ENCODE peak calls at places on chromosomes 5 and 9, in six cellular contexts. U is breast epithelium, V is A549, P is adrenal gland, X is ovary, W is K562. O is an unnamed sample.
A peak's percentile ranks its signal among the peaks of the same experiment; 100 is the strongest.

GRCh38 chr5:91245074-91245452 is 138.1 kb downstream of the ARRDC3 start:
- DNase-seq in U (no peak), V (no peak), P (no peak), X (no peak), W (no peak), O (no peak)

GRCh38 chr9:135156525-135157510 is 69.3 kb downstream of the OLFM1 start:
- DNase-seq in U (no peak), V (peak; percentile 33), P (peak; percentile 58), X (peak; percentile 25), W (peak; percentile 73), O (peak; percentile 53)

GRCh38 chr5:143582176-143582575 is 178.7 kb upstream of the NR3C1 start:
- DNase-seq in U (no peak), V (no peak), P (no peak), X (no peak), W (no peak), O (no peak)

GRCh38 chr5:152505442-152506042 is 100.5 kb upstream of the NMUR2 start:
- DNase-seq in U (no peak), V (peak; percentile 20), P (peak; percentile 42), X (peak; percentile 29), W (peak; percentile 9), O (peak; percentile 44)

GRCh38 chr5:90293931-90294330 is 115.6 kb downstream of the CETN3 start:
- DNase-seq in U (no peak), V (no peak), P (no peak), X (no peak), W (no peak), O (no peak)

GRCh38 chr5:73312872-73313510 is 135.6 kb downstream of the FOXD1 start:
- DNase-seq in U (no peak), V (no peak), P (no peak), X (no peak), W (no peak), O (no peak)

GRCh38 chr9:33143241-33143642 is 23.9 kb downstream of the B4GALT1 start:
- DNase-seq in U (no peak), V (no peak), P (peak; percentile 16), X (no peak), W (no peak), O (peak; percentile 15)

GRCh38 chr5:134240421-134240962 is 14.6 kb upstream of the PPP2CA start:
- DNase-seq in U (no peak), V (no peak), P (peak; percentile 35), X (no peak), W (no peak), O (no peak)

GRCh38 chr5:10913846-10914245 is 152.8 kb upstream of the DAP start:
- DNase-seq in U (no peak), V (peak; percentile 15), P (peak; percentile 79), X (no peak), W (peak; percentile 20), O (peak; percentile 76)

GRCh38 chr5:14190194-14191164 is 47.3 kb downstream of the TRIO start:
- DNase-seq in U (no peak), V (peak; percentile 85), P (peak; percentile 74), X (no peak), W (no peak), O (no peak)

GRCh38 chr9:127163409-127163808 is 41.0 kb upstream of the ANGPTL2 start:
- DNase-seq in U (no peak), V (no peak), P (peak; percentile 57), X (peak; percentile 20), W (no peak), O (no peak)

GRCh38 chr5:114038756-114039155 is 323.1 kb upstream of the KCNN2 start:
- DNase-seq in U (no peak), V (no peak), P (no peak), X (no peak), W (no peak), O (no peak)

GRCh38 chr5:177982072-177982727 is 13.8 kb downstream of the PROP1 start:
- DNase-seq in U (no peak), V (peak; percentile 40), P (no peak), X (no peak), W (no peak), O (peak; percentile 54)

GRCh38 chr9:1051286-1052118 is 1.3 kb downstream of the DMRT2 start:
- DNase-seq in U (no peak), V (peak; percentile 31), P (no peak), X (no peak), W (no peak), O (no peak)

GRCh38 chr5:37850128-37850865 is 10.5 kb upstream of the GDNF start:
- DNase-seq in U (no peak), V (no peak), P (no peak), X (no peak), W (no peak), O (no peak)

GRCh38 chr5:127858116-127858784 is 155.1 kb downstream of the CCDC192 start:
- DNase-seq in U (no peak), V (no peak), P (no peak), X (no peak), W (no peak), O (no peak)

GRCh38 chr5:65307088-65307487 is 174.6 kb downstream of the ADAMTS6 start:
- DNase-seq in U (no peak), V (no peak), P (no peak), X (no peak), W (no peak), O (no peak)

GRCh38 chr5:149936044-149936699 is 8.4 kb downstream of the PDE6A start:
- DNase-seq in U (no peak), V (no peak), P (no peak), X (no peak), W (no peak), O (no peak)

GRCh38 chr9:127074561-127075548 is 47.6 kb downstream of the ANGPTL2 start:
- DNase-seq in U (no peak), V (no peak), P (no peak), X (no peak), W (no peak), O (no peak)

GRCh38 chr5:142017832-142018427 is 5.1 kb upstream of the GNPDA1 start:
- DNase-seq in U (no peak), V (no peak), P (no peak), X (no peak), W (no peak), O (no peak)

GRCh38 chr5:160188151-160188967 is 40.9 kb upstream of the FABP6 start:
- DNase-seq in U (no peak), V (peak; percentile 31), P (peak; percentile 82), X (peak; percentile 77), W (peak; percentile 69), O (peak; percentile 36)

GRCh38 chr9:134371731-134372130 is 45.5 kb downstream of the RXRA start:
- DNase-seq in U (peak; percentile 55), V (no peak), P (peak; percentile 69), X (no peak), W (no peak), O (no peak)

GRCh38 chr9:131500377-131500776 is 2.3 kb upstream of the POMT1 start:
- DNase-seq in U (no peak), V (no peak), P (no peak), X (no peak), W (no peak), O (no peak)
- TF ChIP-seq POLR2A in U (no peak), V (no peak), P (no peak), X (no peak), W (no peak), O (no peak)

GRCh38 chr9:124769451-124770358 is 1.4 kb downstream of the NR6A1 start:
- DNase-seq in U (no peak), V (peak; percentile 28), P (peak; percentile 34), X (no peak), W (peak; percentile 48), O (peak; percentile 60)
- TF ChIP-seq POLR2A in U (no peak), V (no peak), P (no peak), X (no peak), W (no peak), O (no peak)

DNA sequence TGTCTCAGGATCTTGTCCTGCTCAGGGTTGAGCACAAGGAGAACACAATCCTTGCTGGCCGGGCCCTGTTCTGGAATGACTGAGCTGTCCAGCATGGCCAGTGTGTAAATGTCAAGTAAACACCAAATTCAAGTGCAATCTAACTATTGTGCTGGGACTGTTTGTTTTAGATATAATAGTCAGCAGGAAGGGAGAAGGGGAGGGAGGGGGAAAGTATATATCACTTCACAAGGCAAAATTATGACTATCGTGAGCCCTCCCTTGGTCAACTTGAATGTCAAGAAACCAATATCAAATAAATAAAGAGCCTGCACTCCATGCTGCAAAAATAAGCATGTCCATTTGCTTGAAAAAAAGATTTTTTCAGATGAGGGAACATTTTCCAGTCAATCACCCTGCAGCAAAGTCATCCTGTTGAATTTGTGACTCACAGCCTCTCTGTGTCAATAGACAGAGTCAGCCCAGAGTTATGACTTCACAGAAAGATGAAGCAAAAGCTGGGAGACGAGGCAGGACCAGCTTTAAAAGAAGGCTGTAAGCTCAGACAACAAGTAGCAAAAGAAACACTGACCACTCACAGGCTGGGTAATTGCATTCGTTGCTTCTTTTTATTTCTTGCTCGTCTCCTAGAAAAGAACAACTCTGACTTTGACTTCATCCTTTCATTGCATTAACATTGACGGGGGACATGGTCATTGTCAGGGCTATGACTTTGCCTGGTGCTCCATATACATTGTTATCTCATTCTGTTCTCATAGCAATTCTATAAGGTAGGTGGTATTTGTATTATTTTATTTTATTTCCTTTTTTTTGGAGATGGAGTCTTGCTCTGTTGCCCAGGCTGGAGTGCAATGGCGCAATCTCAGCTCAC is 15.3 kb upstream of the KLF4 start:
- DNase-seq in U (peak; percentile 31), V (peak; percentile 96), P (peak; percentile 37), X (no peak), W (no peak), O (no peak)
- TF ChIP-seq POLR2A in U (no peak), V (no peak), P (no peak), X (no peak), W (no peak), O (no peak)

GRCh38 chr9:35520404-35520790 is 30.5 kb downstream of the RUSC2 start:
- DNase-seq in U (no peak), V (no peak), P (no peak), X (no peak), W (no peak), O (no peak)

GRCh38 chr9:35522725-35523124 is 32.8 kb downstream of the RUSC2 start:
- DNase-seq in U (no peak), V (no peak), P (no peak), X (no peak), W (no peak), O (no peak)

GRCh38 chr9:35522189-35522588 is 32.3 kb downstream of the RUSC2 start:
- DNase-seq in U (no peak), V (no peak), P (no peak), X (no peak), W (no peak), O (no peak)

GRCh38 chr9:35519697-35520403 is 29.9 kb downstream of the RUSC2 start:
- DNase-seq in U (no peak), V (no peak), P (no peak), X (no peak), W (no peak), O (no peak)

GRCh38 chr9:35521708-35522107 is 31.8 kb downstream of the RUSC2 start:
- DNase-seq in U (peak; percentile 71), V (no peak), P (no peak), X (no peak), W (no peak), O (no peak)
- TF ChIP-seq POLR2A in U (no peak), V (no peak), P (no peak), X (no peak), W (no peak), O (no peak)

GRCh38 chr5:59711316-59711715 is 182.2 kb downstream of the PDE4D start:
- DNase-seq in U (no peak), V (no peak), P (no peak), X (no peak), W (no peak), O (no peak)
- TF ChIP-seq POLR2A in U (no peak), V (no peak), P (no peak), X (no peak), W (no peak), O (no peak)

O was measured in erythroblast.